ENCODE peak calls at places on chromosome 9, in five cellular contexts. E is HCT116, F is fibroblast of lung, B is transverse colon, J is NCI-H1436. N is an unnamed sample.

GRCh38 chr9:14782652-14783051 is 60.1 kb upstream of the CER1 start:
- DNase-seq in E (no peak), B (no peak), F (no peak), J (no peak), N (peak)

GRCh38 chr9:79524266-79524665 is 47.5 kb upstream of the TLE4 start:
- DNase-seq in B (no peak), F (peak), J (no peak), E (no peak), N (no peak)

GRCh38 chr9:35835216-35835604 is 6.2 kb downstream of the TMEM8B start:
- DNase-seq in F (no peak), E (no peak), B (peak), J (no peak), N (no peak)

GRCh38 chr9:98540476-98540875 is 168.3 kb downstream of the GABBR2 start:
- DNase-seq in J (no peak), E (no peak), B (no peak), F (peak), N (no peak)

GRCh38 chr9:7533376-7534090 is 266.0 kb downstream of the DMAC1 start:
- DNase-seq in F (no peak), B (no peak), E (no peak), J (no peak), N (no peak)

GRCh38 chr9:129102791-129103594 is 7.6 kb downstream of the CRAT start:
- DNase-seq in B (peak), J (peak), E (peak), F (peak), N (peak)

GRCh38 chr9:88746029-88746743 is 211.2 kb downstream of the NXNL2 start:
- DNase-seq in E (no peak), F (peak), J (no peak), B (peak), N (no peak)

GRCh38 chr9:86519216-86519615 is 165.0 kb upstream of the TUT7 start:
- DNase-seq in F (no peak), E (no peak), J (no peak), B (no peak), N (no peak)

GRCh38 chr9:16571127-16571848 is 299.2 kb downstream of the BNC2 start:
- DNase-seq in E (no peak), B (no peak), F (no peak), J (peak), N (no peak)

N was measured in trophoblast cell.